ENCODE peak calls at places on chromosomes 13 and 19, in four cellular contexts. Z is right cardiac atrium; C is thoracic aorta; R is CD8-positive, alpha-beta T cell. Y is an unnamed sample.

GRCh38 chr19:50830266-50831025 is 2.9 kb downstream of the KLK15 start:
- DNase-seq in Z (no peak), C (no peak), R (no peak), Y (no peak)

GRCh38 chr13:110520431-110521295 is 40.9 kb downstream of the RAB20 start:
- DNase-seq in C (peak; percentile 74), R (no peak), Z (peak; percentile 86), Y (no peak)

GRCh38 chr13:99909836-99910619 is 61.5 kb downstream of the ZIC5 start:
- DNase-seq in R (no peak), C (no peak), Z (peak; percentile 59), Y (no peak)

GRCh38 chr13:45046445-45046844 is 57.1 kb downstream of the GPALPP1 start:
- DNase-seq in C (no peak), Z (no peak), R (no peak), Y (no peak)

GRCh38 chr19:41849067-41849466 is 4.2 kb downstream of the DMRTC2 start:
- DNase-seq in R (no peak), Z (no peak), C (no peak), Y (no peak)

GRCh38 chr13:35514801-35515502 is 38.5 kb upstream of the MAB21L1 start:
- DNase-seq in R (no peak), Z (no peak), C (no peak), Y (no peak)

GRCh38 chr19:46975011-46975917 is 44.4 kb upstream of the NPAS1 start:
- DNase-seq in Z (no peak), C (no peak), R (no peak), Y (no peak)

GRCh38 chr19:12117203-12117970 is 22.8 kb downstream of the ZNF20 start:
- DNase-seq in C (no peak), R (no peak), Z (peak; percentile 51), Y (no peak)

GRCh38 chr13:42798118-42798517 is 16.7 kb downstream of the FAM216B start:
- DNase-seq in Z (no peak), R (no peak), C (no peak), Y (no peak)

GRCh38 chr13:113833111-113833830 is 30.6 kb downstream of the GAS6 start:
- DNase-seq in C (no peak), Z (peak; percentile 25), R (no peak), Y (no peak)

GRCh38 chr19:39200818-39201145 is 3.3 kb downstream of the SYCN start:
- DNase-seq in Z (no peak), R (no peak), C (no peak), Y (no peak)

GRCh38 chr19:38691938-38692457 is 44.5 kb downstream of the ACTN4 start:
- DNase-seq in Z (peak; percentile 74), R (no peak), C (peak; percentile 85), Y (no peak)

GRCh38 chr13:44764334-44764733 is 188.2 kb upstream of the TSC22D1 start:
- DNase-seq in Z (peak; percentile 46), R (no peak), C (no peak), Y (no peak)

GRCh38 chr19:2867025-2867991 is at the start of gene ZNF556:
- DNase-seq in R (no peak), Z (peak; percentile 57), C (no peak), Y (peak; percentile 59)

GRCh38 chr19:16365300-16365996 is 40.8 kb downstream of the KLF2 start:
- DNase-seq in R (no peak), C (no peak), Z (peak; percentile 45), Y (no peak)

GRCh38 chr13:94620286-94620896 is 18.7 kb downstream of the GPR180 start:
- DNase-seq in R (no peak), C (no peak), Z (no peak), Y (no peak)

GRCh38 chr19:53961523-53962345 is 1.0 kb upstream of the CACNG8 start:
- DNase-seq in R (no peak), C (no peak), Z (no peak), Y (no peak)

GRCh38 chr13:105908581-105908980 is 626.9 kb downstream of the EFNB2 start:
- DNase-seq in Z (no peak), R (no peak), C (no peak), Y (peak; percentile 89)

GRCh38 chr13:103839460-103839859 is 773.2 kb upstream of the SLC10A2 start:
- DNase-seq in Z (no peak), C (no peak), R (no peak), Y (no peak)

GRCh38 chr13:53138369-53139036 is 109.9 kb downstream of the OLFM4 start:
- DNase-seq in R (no peak), Z (peak; percentile 76), C (no peak), Y (no peak)

GRCh38 chr13:62357887-62358645 is 942.4 kb upstream of the PCDH20 start:
- DNase-seq in R (no peak), Z (no peak), C (no peak), Y (peak; percentile 43)

GRCh38 chr19:34837262-34837661 is 64.2 kb upstream of the ZNF599 start:
- DNase-seq in Z (peak; percentile 87), C (no peak), R (no peak), Y (no peak)

GRCh38 chr19:1745589-1746031 is 7.7 kb upstream of the ONECUT3 start:
- DNase-seq in R (no peak), Z (no peak), C (no peak), Y (no peak)

GRCh38 chr19:16893686-16893990 is 4.8 kb downstream of the F2RL3 start:
- DNase-seq in C (no peak), Z (peak; percentile 60), R (no peak), Y (peak; percentile 5)

GRCh38 chr13:83449666-83450395 is 432.4 kb downstream of the SLITRK1 start:
- DNase-seq in C (no peak), Z (no peak), R (no peak), Y (no peak)

GRCh38 chr19:42508892-42509444 is 19.3 kb downstream of the CEACAM1 start:
- DNase-seq in R (no peak), Z (no peak), C (no peak), Y (no peak)

GRCh38 chr13:30016398-30016797 is 166.0 kb upstream of the UBL3 start:
- DNase-seq in R (no peak), Z (peak; percentile 53), C (no peak), Y (no peak)

GRCh38 chr13:22074403-22074802 is 403.5 kb downstream of the FGF9 start:
- DNase-seq in R (no peak), Z (no peak), C (no peak), Y (no peak)

GRCh38 chr19:16509141-16510061 is 13.2 kb downstream of the C19orf44 start:
- DNase-seq in Z (peak; percentile 87), C (no peak), R (no peak), Y (no peak)

GRCh38 chr13:49464621-49465325 is 20.7 kb downstream of the SETDB2 start:
- DNase-seq in R (no peak), C (no peak), Z (no peak), Y (no peak)

GRCh38 chr13:111518161-111518791 is 197.8 kb downstream of the TEX29 start:
- DNase-seq in C (no peak), Z (no peak), R (no peak), Y (no peak)

GRCh38 chr19:2235026-2235395 is 1.1 kb downstream of the PLEKHJ1 start:
- DNase-seq in R (no peak), Z (no peak), C (no peak), Y (no peak)

GRCh38 chr13:67841071-67841470 is 610.9 kb upstream of the PCDH9 start:
- DNase-seq in Z (no peak), C (no peak), R (no peak), Y (peak; percentile 7)

GRCh38 chr19:48836089-48837017 is at the start of gene HSD17B14:
- DNase-seq in C (no peak), R (no peak), Z (peak; percentile 78), Y (no peak)

GRCh38 chr19:35901854-35902661 is at the start of gene HCST:
- DNase-seq in R (peak; percentile 34), C (no peak), Z (no peak), Y (peak; percentile 82)

GRCh38 chr13:76886292-76887061 is at the start of gene KCTD12:
- DNase-seq in Z (peak; percentile 97), R (peak; percentile 73), C (peak; percentile 59), Y (peak; percentile 69)

GRCh38 chr13:29480893-29481525 is 114.5 kb downstream of the SLC7A1 start:
- DNase-seq in R (no peak), Z (no peak), C (no peak), Y (no peak)

GRCh38 chr19:8423821-8424223 is 10.7 kb downstream of the MARCHF2 start:
- DNase-seq in C (peak; percentile 94), Z (peak; percentile 98), R (no peak), Y (no peak)

GRCh38 chr19:36418287-36419001 is at the start of gene ZFP82:
- DNase-seq in Z (peak; percentile 95), C (no peak), R (peak; percentile 67), Y (peak; percentile 75)

DNA sequence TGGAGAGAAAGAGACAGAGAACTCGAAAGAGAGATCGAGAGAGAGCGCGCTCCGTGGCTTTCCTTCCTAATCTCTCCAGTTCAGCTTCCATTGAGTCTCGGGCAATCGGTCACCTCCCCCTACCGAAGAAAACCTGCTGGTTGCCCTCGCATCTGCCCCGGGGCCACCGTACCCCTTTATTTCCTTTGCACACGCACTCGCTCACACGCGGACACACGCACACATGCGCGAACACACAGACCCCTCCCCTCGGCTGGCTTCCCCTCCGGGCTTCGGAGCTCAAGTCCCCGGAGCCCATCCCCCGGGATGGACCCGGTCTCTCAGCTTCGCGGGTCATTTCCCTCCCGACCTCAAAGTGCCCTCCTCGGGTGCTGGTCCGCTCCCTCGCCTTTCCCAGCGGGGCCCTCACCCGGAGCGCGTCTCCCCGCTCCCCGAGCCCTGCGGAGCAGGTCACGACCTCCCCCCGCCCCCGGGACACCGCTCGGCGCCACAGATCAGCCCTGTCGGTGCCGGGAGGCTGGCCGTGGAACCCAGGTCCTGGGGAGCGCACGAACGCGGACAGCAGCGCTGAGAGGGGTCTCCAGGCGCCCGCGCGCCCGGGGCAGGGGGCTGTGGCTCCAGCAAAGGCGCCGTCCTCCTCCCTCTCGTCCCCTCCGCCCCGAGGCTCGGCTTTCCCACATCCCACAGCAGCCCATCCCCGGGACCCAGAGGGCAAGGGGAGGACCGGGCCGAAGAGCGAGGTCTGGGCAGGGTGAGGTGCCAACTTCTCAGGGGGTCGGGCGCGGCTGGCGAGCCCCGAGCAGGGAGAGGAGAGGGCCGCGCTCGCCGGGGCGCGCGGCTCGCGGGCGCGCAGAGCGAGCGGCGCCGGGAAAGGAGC is 1.8 kb downstream of the DACH1 start:
- DNase-seq in C (no peak), R (no peak), Z (peak; percentile 75), Y (no peak)
- H3K4me3 ChIP-seq in C (peak overlapping the region; percentile 69), R (peak overlapping the region; percentile 39), Z (peak overlapping the region; percentile 82), Y (peak overlapping the region; percentile 11)

GRCh38 chr19:45883586-45883880 is 2.4 kb downstream of the IRF2BP1 start:
- DNase-seq in R (no peak), Z (no peak), C (no peak), Y (no peak)
- H3K4me3 ChIP-seq in R (peak overlapping the region; percentile 35), Z (no peak overlapping the region), C (peak overlapping the region; percentile 49), Y (no peak overlapping the region)

GRCh38 chr13:39603424-39603947 is 493 bp upstream of the LHFPL6 start:
- DNase-seq in Z (peak; percentile 76), R (no peak), C (no peak), Y (no peak)
- H3K4me3 ChIP-seq in Z (peak overlapping the region; percentile 55), R (peak overlapping the region; percentile 46), C (peak overlapping the region; percentile 82), Y (peak overlapping the region; percentile 49)

GRCh38 chr19:14416743-14417214 is 2.4 kb downstream of the DDX39A start:
- DNase-seq in Z (no peak), R (no peak), C (no peak), Y (no peak)
- H3K4me3 ChIP-seq in Z (no peak overlapping the region), R (no peak overlapping the region), C (no peak overlapping the region), Y (peak overlapping the region; percentile 93)

DNA sequence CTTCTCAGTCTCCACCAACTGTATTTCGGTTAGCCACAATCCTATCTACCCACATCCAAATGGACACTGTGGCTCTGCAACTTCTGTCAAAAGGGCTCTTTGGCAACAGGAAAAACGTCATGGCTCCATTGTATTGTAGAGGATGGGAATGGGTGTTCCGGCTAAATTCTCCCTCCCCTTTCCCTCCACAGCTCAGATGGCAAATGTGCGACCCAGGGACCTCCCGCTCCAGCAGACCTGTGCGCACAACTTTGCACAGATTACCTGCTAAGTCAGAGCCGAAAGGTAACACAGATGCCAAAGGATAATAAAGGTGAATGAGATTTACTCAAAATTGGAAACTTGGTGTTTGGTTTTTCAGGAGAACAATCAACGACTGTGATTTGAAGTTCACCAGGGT is 948 bp upstream of the KL start:
- DNase-seq in R (no peak), Z (no peak), C (no peak), Y (no peak)
- H3K4me3 ChIP-seq in R (peak overlapping the region; percentile 25), Z (peak overlapping the region; percentile 77), C (no peak overlapping the region), Y (no peak overlapping the region)